ENCODE peak calls at places on chromosomes 4 and X, in nine cellular contexts. One of them, this sample, is unnamed.

GRCh38 chrX:115491766-115492165 is 69.2 kb upstream of the PLS3 start:
- DNase-seq in lower leg skin: no peak
- DNase-seq in epithelial cell of esophagus: no peak
- DNase-seq in AG09309: no peak
- DNase-seq in memory B cell: no peak
- DNase-seq in left lung: no peak
- DNase-seq in Kasumi-1: no peak
- DNase-seq in A549: no peak
- DNase-seq in H9: no peak
- DNase-seq in this sample: no peak

GRCh38 chr4:16231570-16232252 is 5.4 kb upstream of the TAPT1 start:
- DNase-seq in H9: no peak
- DNase-seq in memory B cell: no peak
- DNase-seq in epithelial cell of esophagus: no peak
- DNase-seq in left lung: no peak
- DNase-seq in A549: no peak
- DNase-seq in lower leg skin: no peak
- DNase-seq in AG09309: no peak
- DNase-seq in Kasumi-1: no peak
- DNase-seq in this sample: no peak

GRCh38 chrX:119189115-119189514 is 47.0 kb upstream of the PGRMC1 start:
- DNase-seq in lower leg skin: no peak
- DNase-seq in AG09309: no peak
- DNase-seq in left lung: no peak
- DNase-seq in epithelial cell of esophagus: no peak
- DNase-seq in memory B cell: no peak
- DNase-seq in H9: no peak
- DNase-seq in A549: no peak
- DNase-seq in Kasumi-1: no peak
- DNase-seq in this sample: no peak

GRCh38 chrX:42096262-42096939 is 173.0 kb upstream of the CASK start:
- DNase-seq in memory B cell: no peak
- DNase-seq in A549: peak; percentile 77
- DNase-seq in Kasumi-1: no peak
- DNase-seq in H9: no peak
- DNase-seq in lower leg skin: no peak
- DNase-seq in epithelial cell of esophagus: peak; percentile 84
- DNase-seq in left lung: no peak
- DNase-seq in AG09309: peak; percentile 90
- DNase-seq in this sample: no peak

GRCh38 chr4:56817840-56818491 is 3.5 kb downstream of the SPINK2 start:
- DNase-seq in Kasumi-1: no peak
- DNase-seq in H9: no peak
- DNase-seq in memory B cell: no peak
- DNase-seq in A549: no peak
- DNase-seq in lower leg skin: no peak
- DNase-seq in epithelial cell of esophagus: peak; percentile 51
- DNase-seq in AG09309: no peak
- DNase-seq in left lung: no peak
- DNase-seq in this sample: no peak

GRCh38 chrX:149992918-149993317 is 54.6 kb upstream of the EOLA2 start:
- DNase-seq in H9: no peak
- DNase-seq in epithelial cell of esophagus: no peak
- DNase-seq in AG09309: no peak
- DNase-seq in A549: no peak
- DNase-seq in memory B cell: no peak
- DNase-seq in lower leg skin: no peak
- DNase-seq in Kasumi-1: no peak
- DNase-seq in left lung: no peak
- DNase-seq in this sample: no peak

GRCh38 chr4:142959156-142959555 is 113.1 kb upstream of the INPP4B start:
- DNase-seq in left lung: no peak
- DNase-seq in H9: no peak
- DNase-seq in epithelial cell of esophagus: peak; percentile 51
- DNase-seq in A549: no peak
- DNase-seq in AG09309: no peak
- DNase-seq in Kasumi-1: no peak
- DNase-seq in memory B cell: no peak
- DNase-seq in lower leg skin: no peak
- DNase-seq in this sample: no peak

GRCh38 chr4:48490012-48490679 is at the start of gene ZAR1:
- DNase-seq in H9: peak; percentile 49
- DNase-seq in A549: no peak
- DNase-seq in epithelial cell of esophagus: no peak
- DNase-seq in memory B cell: no peak
- DNase-seq in left lung: peak; percentile 82
- DNase-seq in AG09309: no peak
- DNase-seq in Kasumi-1: no peak
- DNase-seq in lower leg skin: no peak
- DNase-seq in this sample: no peak

GRCh38 chr4:157655101-157655818 is 434.7 kb downstream of the GRIA2 start:
- DNase-seq in Kasumi-1: no peak
- DNase-seq in memory B cell: no peak
- DNase-seq in H9: no peak
- DNase-seq in AG09309: no peak
- DNase-seq in epithelial cell of esophagus: no peak
- DNase-seq in lower leg skin: no peak
- DNase-seq in left lung: no peak
- DNase-seq in A549: no peak
- DNase-seq in this sample: no peak

GRCh38 chr4:89324671-89325070 is 17.1 kb upstream of the GPRIN3 start:
- DNase-seq in memory B cell: peak; percentile 39
- DNase-seq in A549: no peak
- DNase-seq in AG09309: no peak
- DNase-seq in H9: no peak
- DNase-seq in left lung: no peak
- DNase-seq in epithelial cell of esophagus: no peak
- DNase-seq in lower leg skin: peak; percentile 20
- DNase-seq in Kasumi-1: peak; percentile 92
- DNase-seq in this sample: peak; percentile 40

GRCh38 chrX:69312141-69312670 is 147.0 kb upstream of the PJA1 start:
- DNase-seq in memory B cell: no peak
- DNase-seq in AG09309: no peak
- DNase-seq in Kasumi-1: no peak
- DNase-seq in lower leg skin: no peak
- DNase-seq in epithelial cell of esophagus: no peak
- DNase-seq in left lung: no peak
- DNase-seq in A549: no peak
- DNase-seq in H9: no peak
- DNase-seq in this sample: no peak

GRCh38 chrX:44317196-44317595 is 26.3 kb downstream of the EFHC2 start:
- DNase-seq in AG09309: no peak
- DNase-seq in epithelial cell of esophagus: no peak
- DNase-seq in Kasumi-1: no peak
- DNase-seq in memory B cell: no peak
- DNase-seq in lower leg skin: no peak
- DNase-seq in left lung: no peak
- DNase-seq in H9: no peak
- DNase-seq in A549: no peak
- DNase-seq in this sample: no peak

GRCh38 chrX:109684136-109684535 is 48.9 kb downstream of the ACSL4 start:
- DNase-seq in AG09309: no peak
- DNase-seq in Kasumi-1: no peak
- DNase-seq in H9: no peak
- DNase-seq in lower leg skin: no peak
- DNase-seq in A549: no peak
- DNase-seq in memory B cell: no peak
- DNase-seq in epithelial cell of esophagus: peak; percentile 21
- DNase-seq in left lung: no peak
- DNase-seq in this sample: no peak

GRCh38 chr4:2836391-2836859 is 7.2 kb upstream of the ADD1 start:
- DNase-seq in memory B cell: no peak
- DNase-seq in epithelial cell of esophagus: no peak
- DNase-seq in Kasumi-1: no peak
- DNase-seq in AG09309: no peak
- DNase-seq in lower leg skin: no peak
- DNase-seq in left lung: peak; percentile 69
- DNase-seq in A549: no peak
- DNase-seq in H9: no peak
- DNase-seq in this sample: no peak

GRCh38 chr4:126568652-126569580 is 1063.8 kb upstream of the INTU start:
- DNase-seq in memory B cell: no peak
- DNase-seq in AG09309: no peak
- DNase-seq in H9: no peak
- DNase-seq in left lung: no peak
- DNase-seq in Kasumi-1: no peak
- DNase-seq in A549: no peak
- DNase-seq in epithelial cell of esophagus: no peak
- DNase-seq in lower leg skin: no peak
- DNase-seq in this sample: no peak

GRCh38 chr4:94934201-94934600 is 176.4 kb downstream of the BMPR1B start:
- DNase-seq in Kasumi-1: no peak
- DNase-seq in epithelial cell of esophagus: peak; percentile 71
- DNase-seq in A549: peak; percentile 28
- DNase-seq in H9: no peak
- DNase-seq in memory B cell: no peak
- DNase-seq in AG09309: no peak
- DNase-seq in lower leg skin: no peak
- DNase-seq in left lung: no peak
- DNase-seq in this sample: no peak